ENCODE peak calls at places on chromosomes 7 and 10, in seven cellular contexts. R, B, T, C, X, P and I are unnamed samples.

GRCh38 chr10:29807407-29807806 is 172.6 kb upstream of the SVIL start:
- DNase-seq in R (no peak), B (peak), T (no peak), C (no peak), X (peak), P (no peak), I (no peak)

GRCh38 chr7:2626498-2627117 is 5.2 kb upstream of the TTYH3 start:
- DNase-seq in R (no peak), B (no peak), T (no peak), C (no peak), X (peak), P (no peak), I (no peak)

GRCh38 chr7:1856966-1857441 is 186.9 kb downstream of the ELFN1 start:
- DNase-seq in R (peak), B (no peak), T (no peak), C (no peak), X (no peak), P (peak), I (peak)

GRCh38 chr7:2523461-2523905 is 3.9 kb downstream of the LFNG start:
- DNase-seq in R (no peak), B (no peak), T (no peak), C (no peak), X (no peak), P (no peak), I (no peak)

GRCh38 chr10:123057968-123058367 is 49.2 kb downstream of the ACADSB start:
- DNase-seq in R (no peak), B (no peak), T (no peak), C (no peak), X (no peak), P (no peak), I (no peak)

GRCh38 chr7:44275829-44276570 is 49.4 kb downstream of the CAMK2B start:
- DNase-seq in R (no peak), B (no peak), T (no peak), C (no peak), X (no peak), P (peak), I (no peak)

GRCh38 chr7:95608344-95609173 is 12.2 kb upstream of the PDK4 start:
- DNase-seq in R (no peak), B (peak), T (peak), C (peak), X (peak), P (peak), I (peak)

GRCh38 chr7:6482743-6483119 is 35.0 kb upstream of the DAGLB start:
- DNase-seq in R (no peak), B (no peak), T (no peak), C (no peak), X (no peak), P (no peak), I (no peak)

GRCh38 chr7:103636153-103636552 is 190.1 kb upstream of the SLC26A5 start:
- DNase-seq in R (no peak), B (no peak), T (no peak), C (no peak), X (peak), P (no peak), I (no peak)